ENCODE peak calls at places on chromosomes 6 and 20, in six cellular contexts. Q is fibroblast of lung; W is body of pancreas; M is MM.1S; O is CD8-positive, alpha-beta T cell; I is endodermal cell. G is an unnamed sample. For H3K9me3, H3K4me1 and H3K27me3, the result is how much of the 10 kb centered on the place peaks cover.

GRCh38 chr20:38725458-38725958 is 1.2 kb downstream of the SLC32A1 start:
- DNase-seq in W (no peak), I (no peak), Q (no peak), M (peak), O (no peak), G (no peak)

GRCh38 chr20:57801046-57801445 is 91.2 kb upstream of the PMEPA1 start:
- DNase-seq in W (no peak), I (no peak), O (no peak), Q (no peak), M (no peak), G (no peak)

GRCh38 chr6:155528982-155529453 is 73.4 kb upstream of the NOX3 start:
- DNase-seq in M (no peak), O (no peak), W (no peak), I (no peak), Q (peak), G (no peak)

GRCh38 chr6:166942393-166943168 is 13.8 kb downstream of the RNASET2 start:
- DNase-seq in O (no peak), I (no peak), M (no peak), W (no peak), Q (peak), G (peak)

GRCh38 chr6:35710241-35710847 is 21.6 kb upstream of the FKBP5 start:
- DNase-seq in Q (no peak), W (no peak), I (peak), O (no peak), M (no peak), G (peak)

GRCh38 chr6:100865525-100865924 is 15.6 kb downstream of the ASCC3 start:
- DNase-seq in W (no peak), O (no peak), I (no peak), M (no peak), Q (no peak), G (no peak)

GRCh38 chr6:148240463-148240845 is 102.2 kb upstream of the SASH1 start:
- DNase-seq in W (no peak), Q (peak), M (no peak), O (no peak), I (no peak), G (no peak)

GRCh38 chr20:36613974-36614373 is 8.4 kb downstream of the RAB5IF start:
- DNase-seq in W (peak), I (no peak), M (no peak), O (no peak), Q (no peak), G (no peak)

GRCh38 chr6:28606424-28607391 is 81.0 kb downstream of the GPX5 start:
- DNase-seq in I (peak), O (no peak), W (no peak), M (no peak), Q (peak), G (peak)

GRCh38 chr20:5864873-5865582 is 85.3 kb downstream of the TRMT6 start:
- DNase-seq in Q (peak), I (no peak), W (peak), M (no peak), O (no peak), G (peak)

GRCh38 chr20:3865887-3866407 is 19.3 kb downstream of the MAVS start:
- DNase-seq in I (no peak), Q (no peak), M (no peak), W (no peak), O (no peak), G (no peak)

GRCh38 chr6:116327803-116328527 is 42.8 kb upstream of the DSE start:
- DNase-seq in M (no peak), Q (peak), I (peak), W (no peak), O (no peak), G (no peak)

GRCh38 chr20:58816051-58816450 is 34.7 kb downstream of the GNAS-AS1 start:
- DNase-seq in O (no peak), I (no peak), M (no peak), W (no peak), Q (no peak), G (no peak)

GRCh38 chr6:133040025-133040838 is 200.9 kb upstream of the EYA4 start:
- DNase-seq in M (peak), I (peak), W (no peak), Q (peak), O (no peak), G (no peak)

GRCh38 chr6:11343963-11344714 is 111.7 kb upstream of the NEDD9 start:
- DNase-seq in Q (no peak), O (no peak), W (no peak), M (no peak), I (peak), G (no peak)

GRCh38 chr6:35522660-35523658 is 10.3 kb upstream of the TULP1 start:
- DNase-seq in W (peak), O (peak), I (peak), M (peak), Q (peak), G (peak)

GRCh38 chr20:34240698-34241615 is at the start of gene ASIP:
- DNase-seq in I (no peak), O (no peak), M (peak), W (no peak), Q (peak), G (no peak)

GRCh38 chr6:142816024-142816423 is 129.0 kb downstream of the HIVEP2 start:
- DNase-seq in O (no peak), I (no peak), M (no peak), Q (peak), W (no peak), G (no peak)

GRCh38 chr20:1876217-1876921 is 18.8 kb upstream of the SIRPA start:
- DNase-seq in I (no peak), Q (no peak), W (no peak), M (peak), O (no peak), G (no peak)

GRCh38 chr6:21767891-21768659 is 174.5 kb downstream of the SOX4 start:
- DNase-seq in W (no peak), O (no peak), M (peak), I (no peak), Q (peak), G (no peak)

GRCh38 chr6:136210450-136211165 is 39.5 kb downstream of the MTFR2 start:
- DNase-seq in Q (no peak), W (no peak), O (no peak), I (no peak), M (no peak), G (no peak)

GRCh38 chr6:31749301-31750036 is 9.7 kb downstream of the MSH5 start:
- DNase-seq in O (no peak), I (no peak), M (no peak), Q (no peak), W (no peak), G (no peak)

GRCh38 chr6:117512056-117512828 is 29.8 kb downstream of the DCBLD1 start:
- DNase-seq in Q (peak), O (no peak), I (no peak), M (no peak), W (no peak), G (no peak)

GRCh38 chr20:25025091-25025861 is 32.7 kb downstream of the ACSS1 start:
- DNase-seq in I (peak), Q (no peak), O (no peak), W (peak), M (no peak), G (no peak)

GRCh38 chr6:141540207-141540606 is 592.5 kb upstream of the GJE1 start:
- DNase-seq in M (no peak), W (no peak), Q (peak), O (no peak), I (no peak), G (no peak)

DNA sequence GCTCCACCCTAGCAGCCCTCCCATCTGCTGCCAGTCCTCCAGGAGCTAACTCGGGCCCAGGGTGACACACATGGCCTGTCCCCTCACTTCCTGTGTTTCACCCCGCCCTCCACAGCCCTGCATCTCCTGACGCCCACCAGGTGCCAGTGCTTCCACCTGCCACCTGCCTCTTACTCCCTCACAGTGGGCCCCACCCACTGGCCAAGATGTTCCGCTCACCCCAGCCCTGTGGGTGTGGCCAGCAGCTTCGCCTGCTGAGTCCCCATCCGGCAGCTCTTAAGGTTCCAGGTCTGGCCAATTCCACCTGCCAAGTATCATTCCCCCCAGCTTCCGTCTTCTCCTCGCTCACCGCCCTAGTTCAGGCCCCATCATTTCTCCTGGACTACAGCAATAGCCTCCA is 184.1 kb downstream of the MBOAT1 start:
- DNase-seq in O (no peak), Q (no peak), W (no peak), M (no peak), I (no peak), G (no peak)
- H3K9me3 ChIP-seq in O (under half), Q (under half), W (under half), M (under half), I (under half), G (under half)

GRCh38 chr20:46089076-46089337 is 755 bp downstream of the NCOA5 start:
- DNase-seq in I (no peak), M (no peak), Q (peak), W (no peak), O (no peak), G (no peak)
- H3K4me1 ChIP-seq in I (under half), M (under half), Q (under half), W (under half), O (half or more), G (half or more)

GRCh38 chr6:106356382-106356781 is 4.1 kb upstream of the CRYBG1 start:
- DNase-seq in W (no peak), Q (no peak), O (no peak), I (no peak), M (no peak), G (no peak)
- H3K27me3 ChIP-seq in W (under half), Q (under half), O (under half), I (under half), M (under half), G (under half)

GRCh38 chr6:27281569-27281968 is 30.5 kb downstream of the POM121L2 start:
- DNase-seq in O (no peak), I (no peak), W (no peak), Q (no peak), M (no peak), G (no peak)
- H3K9me3 ChIP-seq in O (under half), I (under half), W (under half), Q (under half), M (under half), G (under half)

GRCh38 chr6:111566222-111566717 is 39.4 kb downstream of the TRAF3IP2 start:
- DNase-seq in W (no peak), Q (no peak), O (no peak), M (no peak), I (no peak), G (no peak)

GRCh38 chr6:111563581-111563980 is 42.1 kb downstream of the TRAF3IP2 start:
- DNase-seq in M (no peak), W (no peak), I (no peak), O (no peak), Q (no peak), G (no peak)

GRCh38 chr6:111566873-111567517 is 38.7 kb downstream of the TRAF3IP2 start:
- DNase-seq in I (no peak), M (no peak), Q (peak), O (no peak), W (no peak), G (peak)

GRCh38 chr6:111564482-111564945 is 41.2 kb downstream of the TRAF3IP2 start:
- DNase-seq in Q (peak), O (no peak), W (no peak), I (peak), M (no peak), G (no peak)

GRCh38 chr6:111565316-111566221 is 40.1 kb downstream of the TRAF3IP2 start:
- DNase-seq in W (peak), M (no peak), I (peak), O (no peak), Q (no peak), G (peak)
- H3K4me1 ChIP-seq in W (under half), M (under half), I (under half), O (under half), Q (under half), G (under half)

GRCh38 chr6:46733410-46733809 is 1.8 kb downstream of the PLA2G7 start:
- DNase-seq in M (no peak), Q (no peak), O (no peak), I (no peak), W (no peak), G (no peak)
- H3K27me3 ChIP-seq in M (under half), Q (under half), O (under half), I (under half), W (under half), G (under half)

DNA sequence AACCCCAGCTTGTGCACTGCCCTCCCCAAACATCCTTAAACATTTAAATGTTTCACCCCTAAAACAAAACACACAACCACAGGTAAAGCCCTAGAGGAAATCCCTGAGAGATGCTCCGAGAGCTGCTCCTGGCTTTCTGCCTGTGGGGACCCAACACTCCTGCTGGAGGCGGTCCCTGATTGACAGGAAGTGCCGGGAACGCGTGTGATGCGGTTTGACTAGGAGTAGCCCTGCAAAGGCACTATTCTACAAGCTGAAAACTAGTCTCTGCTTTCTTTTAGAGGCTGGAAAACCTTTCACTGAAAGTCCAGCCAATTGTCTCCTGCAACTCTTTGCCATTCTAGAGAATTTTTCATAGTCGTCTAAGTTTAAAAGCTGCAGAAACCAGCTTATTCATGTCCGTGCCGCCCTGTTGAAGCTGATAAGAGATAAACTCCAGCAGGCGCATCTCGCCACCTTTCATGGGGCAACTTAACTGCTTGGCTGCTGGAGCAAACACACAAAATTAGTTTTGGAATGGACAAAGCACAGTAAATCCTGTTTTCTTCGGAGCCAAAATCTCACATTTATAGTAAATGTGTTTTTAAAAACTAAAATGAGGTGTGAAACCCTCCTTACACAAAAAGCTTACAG is 47.1 kb downstream of the DACT2 start:
- DNase-seq in I (peak), O (no peak), M (no peak), W (no peak), Q (no peak), G (no peak)
- H3K9me3 ChIP-seq in I (under half), O (under half), M (under half), W (under half), Q (under half), G (under half)

GRCh38 chr6:108565893-108566292 is 5.2 kb downstream of the FOXO3 start:
- DNase-seq in Q (peak), O (no peak), M (peak), I (no peak), W (no peak), G (no peak)
- H3K4me1 ChIP-seq in Q (under half), O (under half), M (under half), I (under half), W (half or more), G (half or more)

DNA sequence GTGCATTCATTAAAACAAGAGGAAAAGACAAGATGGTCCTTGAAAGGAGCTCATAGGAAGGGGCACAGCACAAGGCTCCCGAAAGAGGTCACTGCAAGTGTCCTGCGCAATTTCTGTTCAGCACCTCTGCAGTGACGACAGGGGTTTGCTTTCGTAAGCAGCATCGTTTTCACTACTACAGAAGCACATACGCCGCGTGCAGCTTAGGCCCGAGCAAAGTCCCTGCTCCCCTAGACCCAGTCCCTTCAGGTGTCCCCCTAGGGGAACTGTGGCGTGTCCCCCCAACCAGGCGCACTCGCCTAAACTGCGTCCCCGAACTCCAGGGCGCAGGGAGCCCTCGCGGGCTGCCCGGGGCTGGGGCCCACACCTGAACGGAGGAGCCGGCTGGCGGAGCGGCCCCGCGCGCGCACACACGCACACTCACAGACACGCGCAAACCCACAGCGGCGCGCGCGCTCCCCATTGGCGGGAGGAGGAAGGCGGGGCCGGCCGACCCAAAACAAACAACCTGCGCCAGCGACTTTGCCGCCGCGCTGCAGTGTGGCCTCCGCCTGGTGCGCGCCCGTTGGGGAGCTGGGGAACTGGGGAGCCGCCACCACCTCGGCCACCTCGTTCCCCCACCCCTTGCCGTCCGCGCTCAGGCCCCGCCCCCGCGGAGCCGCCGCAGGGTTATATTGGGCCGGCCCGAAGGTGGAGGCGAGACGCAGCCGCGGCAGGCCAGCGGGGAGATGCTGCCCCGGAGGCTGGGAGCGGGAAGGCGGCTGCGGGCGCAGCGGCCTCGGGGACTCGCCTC is at the start of gene FOXQ1:
- DNase-seq in I (peak), W (peak), M (peak), Q (peak), O (no peak), G (no peak)
- H3K27me3 ChIP-seq in I (half or more), W (under half), M (under half), Q (under half), O (under half), G (under half)

G was measured in CD4-positive, alpha-beta memory T cell.